ENCODE peak calls at places on chromosomes 12 and 14, in six cellular contexts. One of them, this sample, is unnamed.

GRCh38 chr12:31246470-31246850 is 79.5 kb downstream of the SINHCAF start:
- DNase-seq in prostate gland: peak
- DNase-seq in HCT116: no peak
- DNase-seq in Peyer's patch: no peak
- DNase-seq in upper lobe of right lung: no peak
- DNase-seq in heart left ventricle: no peak
- DNase-seq in this sample: no peak

GRCh38 chr14:23321572-23322547 is 603 bp downstream of the PABPN1 start:
- DNase-seq in prostate gland: peak
- DNase-seq in HCT116: no peak
- DNase-seq in Peyer's patch: peak
- DNase-seq in upper lobe of right lung: peak
- DNase-seq in heart left ventricle: peak
- DNase-seq in this sample: no peak

GRCh38 chr14:73725116-73726024 is 11.2 kb upstream of the PNMA1 start:
- DNase-seq in prostate gland: no peak
- DNase-seq in HCT116: no peak
- DNase-seq in Peyer's patch: no peak
- DNase-seq in upper lobe of right lung: peak
- DNase-seq in heart left ventricle: no peak
- DNase-seq in this sample: no peak

GRCh38 chr14:20417250-20418186 is 4.2 kb upstream of the TEP1 start:
- DNase-seq in prostate gland: no peak
- DNase-seq in HCT116: no peak
- DNase-seq in Peyer's patch: no peak
- DNase-seq in upper lobe of right lung: no peak
- DNase-seq in heart left ventricle: no peak
- DNase-seq in this sample: no peak

GRCh38 chr12:88445715-88446393 is 134.4 kb downstream of the KITLG start:
- DNase-seq in prostate gland: no peak
- DNase-seq in HCT116: no peak
- DNase-seq in Peyer's patch: no peak
- DNase-seq in upper lobe of right lung: no peak
- DNase-seq in heart left ventricle: no peak
- DNase-seq in this sample: no peak

GRCh38 chr12:125454786-125455450 is 389.7 kb downstream of the AACS start:
- DNase-seq in prostate gland: no peak
- DNase-seq in HCT116: no peak
- DNase-seq in Peyer's patch: no peak
- DNase-seq in upper lobe of right lung: no peak
- DNase-seq in heart left ventricle: no peak
- DNase-seq in this sample: no peak

GRCh38 chr12:15558915-15559528 is 230.2 kb downstream of the EPS8 start:
- DNase-seq in prostate gland: no peak
- DNase-seq in HCT116: no peak
- DNase-seq in Peyer's patch: no peak
- DNase-seq in upper lobe of right lung: no peak
- DNase-seq in heart left ventricle: no peak
- DNase-seq in this sample: no peak

GRCh38 chr14:100894416-100894815 is 9.1 kb downstream of the RTL1 start:
- DNase-seq in prostate gland: no peak
- DNase-seq in HCT116: no peak
- DNase-seq in Peyer's patch: peak
- DNase-seq in upper lobe of right lung: peak
- DNase-seq in heart left ventricle: no peak
- DNase-seq in this sample: no peak

GRCh38 chr14:38623661-38624060 is 367.8 kb upstream of the CLEC14A start:
- DNase-seq in prostate gland: no peak
- DNase-seq in HCT116: no peak
- DNase-seq in Peyer's patch: no peak
- DNase-seq in upper lobe of right lung: no peak
- DNase-seq in heart left ventricle: no peak
- DNase-seq in this sample: no peak

GRCh38 chr12:131103614-131104463 is 150.1 kb downstream of the ADGRD1 start:
- DNase-seq in prostate gland: no peak
- DNase-seq in HCT116: no peak
- DNase-seq in Peyer's patch: peak
- DNase-seq in upper lobe of right lung: peak
- DNase-seq in heart left ventricle: no peak
- DNase-seq in this sample: no peak

GRCh38 chr14:76337619-76338545 is 38.1 kb upstream of the ESRRB start:
- DNase-seq in prostate gland: no peak
- DNase-seq in HCT116: no peak
- DNase-seq in Peyer's patch: no peak
- DNase-seq in upper lobe of right lung: no peak
- DNase-seq in heart left ventricle: no peak
- DNase-seq in this sample: no peak

GRCh38 chr12:22410497-22410896 is 76.0 kb upstream of the ST8SIA1 start:
- DNase-seq in prostate gland: peak
- DNase-seq in HCT116: peak
- DNase-seq in Peyer's patch: no peak
- DNase-seq in upper lobe of right lung: no peak
- DNase-seq in heart left ventricle: no peak
- DNase-seq in this sample: no peak

GRCh38 chr14:32711103-32711680 is 227.5 kb upstream of the NPAS3 start:
- DNase-seq in prostate gland: peak
- DNase-seq in HCT116: peak
- DNase-seq in Peyer's patch: no peak
- DNase-seq in upper lobe of right lung: no peak
- DNase-seq in heart left ventricle: peak
- DNase-seq in this sample: peak

GRCh38 chr14:32706672-32707071 is 232.0 kb upstream of the NPAS3 start:
- DNase-seq in prostate gland: no peak
- DNase-seq in HCT116: no peak
- DNase-seq in Peyer's patch: no peak
- DNase-seq in upper lobe of right lung: no peak
- DNase-seq in heart left ventricle: no peak
- DNase-seq in this sample: no peak

GRCh38 chr14:32710351-32711102 is 228.2 kb upstream of the NPAS3 start:
- DNase-seq in prostate gland: no peak
- DNase-seq in HCT116: no peak
- DNase-seq in Peyer's patch: no peak
- DNase-seq in upper lobe of right lung: no peak
- DNase-seq in heart left ventricle: no peak
- DNase-seq in this sample: no peak

GRCh38 chr14:32708134-32708533 is 230.5 kb upstream of the NPAS3 start:
- DNase-seq in prostate gland: no peak
- DNase-seq in HCT116: no peak
- DNase-seq in Peyer's patch: no peak
- DNase-seq in upper lobe of right lung: no peak
- DNase-seq in heart left ventricle: no peak
- DNase-seq in this sample: no peak

GRCh38 chr14:32709072-32709471 is 229.6 kb upstream of the NPAS3 start:
- DNase-seq in prostate gland: peak
- DNase-seq in HCT116: no peak
- DNase-seq in Peyer's patch: no peak
- DNase-seq in upper lobe of right lung: no peak
- DNase-seq in heart left ventricle: peak
- DNase-seq in this sample: no peak
- H3K27ac ChIP-seq in prostate gland: no peak
- H3K27ac ChIP-seq in HCT116: no peak
- H3K27ac ChIP-seq in Peyer's patch: no peak
- H3K27ac ChIP-seq in upper lobe of right lung: no peak
- H3K27ac ChIP-seq in heart left ventricle: peak
- H3K27ac ChIP-seq in this sample: no peak

GRCh38 chr12:76023069-76023690 is 8.4 kb downstream of the PHLDA1 start:
- DNase-seq in prostate gland: no peak
- DNase-seq in HCT116: no peak
- DNase-seq in Peyer's patch: no peak
- DNase-seq in upper lobe of right lung: no peak
- DNase-seq in heart left ventricle: no peak
- DNase-seq in this sample: no peak
- H3K27ac ChIP-seq in prostate gland: no peak
- H3K27ac ChIP-seq in HCT116: peak
- H3K27ac ChIP-seq in Peyer's patch: no peak
- H3K27ac ChIP-seq in upper lobe of right lung: no peak
- H3K27ac ChIP-seq in heart left ventricle: no peak
- H3K27ac ChIP-seq in this sample: no peak

DNA sequence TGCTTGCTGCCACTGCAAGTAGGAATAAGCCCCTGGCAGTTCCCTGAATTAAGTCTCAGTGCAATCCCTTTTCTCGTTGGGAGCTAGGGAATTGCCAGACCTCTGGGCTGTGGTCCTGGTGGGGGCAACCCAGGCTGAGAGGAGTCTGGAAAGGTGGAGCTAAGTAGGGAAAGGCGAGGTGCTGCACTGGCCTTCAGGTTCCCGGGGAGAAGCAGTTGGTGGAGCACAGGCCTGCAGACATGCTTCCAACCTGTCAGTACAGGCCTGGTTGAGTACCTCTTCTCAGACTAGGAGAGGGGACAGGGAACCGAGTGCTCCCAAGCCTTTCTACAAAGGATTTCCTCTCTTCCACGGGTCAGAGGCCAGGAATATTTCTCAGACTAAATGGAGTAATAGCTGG is 1.5 kb downstream of the NRIP2 start:
- DNase-seq in prostate gland: no peak
- DNase-seq in HCT116: no peak
- DNase-seq in Peyer's patch: no peak
- DNase-seq in upper lobe of right lung: no peak
- DNase-seq in heart left ventricle: no peak
- DNase-seq in this sample: no peak
- H3K27ac ChIP-seq in prostate gland: no peak
- H3K27ac ChIP-seq in HCT116: no peak
- H3K27ac ChIP-seq in Peyer's patch: no peak
- H3K27ac ChIP-seq in upper lobe of right lung: no peak
- H3K27ac ChIP-seq in heart left ventricle: peak
- H3K27ac ChIP-seq in this sample: no peak

DNA sequence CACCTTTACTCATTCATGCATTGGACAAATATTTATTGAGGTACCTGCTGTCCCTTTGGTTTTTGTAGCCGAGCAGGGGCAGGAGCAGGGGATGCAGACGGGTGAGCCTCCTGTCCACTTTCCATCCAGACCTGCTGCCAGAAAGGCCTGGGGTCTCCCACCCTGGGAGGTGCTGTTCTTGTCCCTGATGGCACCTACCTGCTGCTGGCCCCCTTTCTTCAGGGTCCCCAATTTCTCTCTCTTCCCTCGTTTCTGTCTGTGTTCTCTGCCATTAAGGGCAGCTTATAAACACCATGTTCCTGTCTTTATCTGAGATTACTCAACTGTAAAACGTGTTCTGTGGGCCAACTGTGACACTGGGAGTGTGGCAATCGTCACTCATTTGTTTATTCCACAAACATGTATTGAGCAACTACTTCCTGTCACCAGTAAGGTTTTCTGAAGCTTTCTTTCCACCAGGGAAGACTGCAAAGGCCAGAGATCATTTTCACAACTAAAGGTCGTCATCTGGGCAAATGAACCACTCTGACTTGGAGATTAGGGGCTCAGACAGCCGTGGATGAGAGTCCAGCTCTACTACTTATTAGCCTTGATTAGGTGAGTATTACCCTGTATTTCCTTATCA is at the start of gene HAL:
- DNase-seq in prostate gland: no peak
- DNase-seq in HCT116: no peak
- DNase-seq in Peyer's patch: peak
- DNase-seq in upper lobe of right lung: peak
- DNase-seq in heart left ventricle: no peak
- DNase-seq in this sample: no peak
- H3K27ac ChIP-seq in prostate gland: no peak
- H3K27ac ChIP-seq in HCT116: no peak
- H3K27ac ChIP-seq in Peyer's patch: no peak
- H3K27ac ChIP-seq in upper lobe of right lung: peak
- H3K27ac ChIP-seq in heart left ventricle: no peak
- H3K27ac ChIP-seq in this sample: no peak